ENCODE peak calls at places on chromosomes 16 and 17, in ten cellular contexts. P is PC-3; U is Peyer's patch; V is ovary; D is fibroblast of lung; O is mesendoderm; B is transverse colon; S is prostate gland; H is CD4-positive, alpha-beta memory T cell; Z is tibial nerve. L is an unnamed sample.

GRCh38 chr16:69240336-69240735 is 53.4 kb downstream of the SNTB2 start:
- DNase-seq in P (no peak), U (no peak), V (no peak), D (peak; percentile 73), O (no peak), B (no peak), S (no peak), H (no peak), Z (no peak), L (no peak)

GRCh38 chr17:35948092-35948491 is 4.6 kb upstream of the LYZL6 start:
- DNase-seq in P (no peak), U (no peak), V (no peak), D (no peak), O (peak; percentile 14), B (no peak), S (no peak), H (no peak), Z (no peak), L (no peak)

GRCh38 chr16:9136596-9136995 is 45.2 kb downstream of the HAPSTR1 start:
- DNase-seq in P (no peak), U (peak; percentile 35), V (no peak), D (no peak), O (no peak), B (peak; percentile 2), S (no peak), H (no peak), Z (no peak), L (no peak)

GRCh38 chr17:29584452-29585079 is 4.9 kb downstream of the GIT1 start:
- DNase-seq in P (no peak), U (no peak), V (no peak), D (peak; percentile 27), O (no peak), B (no peak), S (no peak), H (no peak), Z (peak; percentile 50), L (no peak)

GRCh38 chr16:72024862-72025382 is 16.4 kb downstream of the DHODH start:
- DNase-seq in P (peak; percentile 3), U (no peak), V (no peak), D (no peak), O (no peak), B (no peak), S (no peak), H (no peak), Z (no peak), L (no peak)

GRCh38 chr16:554640-555413 is 5.4 kb upstream of the PRR35 start:
- DNase-seq in P (no peak), U (peak; percentile 58), V (no peak), D (peak; percentile 74), O (no peak), B (peak; percentile 34), S (peak; percentile 20), H (no peak), Z (no peak), L (no peak)

GRCh38 chr17:68468785-68469184 is 11.5 kb upstream of the WIPI1 start:
- DNase-seq in P (no peak), U (no peak), V (no peak), D (peak; percentile 14), O (peak; percentile 55), B (no peak), S (no peak), H (no peak), Z (no peak), L (no peak)

GRCh38 chr17:50059759-50060273 is 3.9 kb downstream of the ITGA3 start:
- DNase-seq in P (peak; percentile 63), U (no peak), V (peak; percentile 61), D (peak; percentile 70), O (no peak), B (no peak), S (no peak), H (no peak), Z (no peak), L (no peak)

GRCh38 chr16:79664407-79664806 is 63.9 kb upstream of the MAF start:
- DNase-seq in P (no peak), U (no peak), V (no peak), D (no peak), O (no peak), B (no peak), S (peak; percentile 31), H (no peak), Z (no peak), L (no peak)

GRCh38 chr17:55717898-55718735 is 4.5 kb downstream of the TMEM100 start:
- DNase-seq in P (peak; percentile 90), U (peak; percentile 93), V (peak; percentile 83), D (peak; percentile 58), O (peak; percentile 84), B (peak; percentile 78), S (peak; percentile 70), H (peak; percentile 40), Z (peak; percentile 86), L (peak; percentile 15)

GRCh38 chr16:54923055-54923473 is 7.6 kb upstream of the IRX5 start:
- DNase-seq in P (no peak), U (no peak), V (no peak), D (peak; percentile 9), O (no peak), B (no peak), S (no peak), H (no peak), Z (no peak), L (no peak)

GRCh38 chr17:6473128-6473767 is 29.0 kb downstream of the PIMREG start:
- DNase-seq in P (peak; percentile 76), U (peak; percentile 87), V (peak; percentile 86), D (peak; percentile 41), O (peak; percentile 84), B (peak; percentile 83), S (peak; percentile 70), H (peak; percentile 51), Z (peak; percentile 43), L (peak; percentile 32)

GRCh38 chr16:47886631-47887415 is 269.0 kb downstream of the ABCC12 start:
- DNase-seq in P (no peak), U (no peak), V (no peak), D (no peak), O (peak; percentile 86), B (no peak), S (no peak), H (no peak), Z (no peak), L (no peak)

DNA sequence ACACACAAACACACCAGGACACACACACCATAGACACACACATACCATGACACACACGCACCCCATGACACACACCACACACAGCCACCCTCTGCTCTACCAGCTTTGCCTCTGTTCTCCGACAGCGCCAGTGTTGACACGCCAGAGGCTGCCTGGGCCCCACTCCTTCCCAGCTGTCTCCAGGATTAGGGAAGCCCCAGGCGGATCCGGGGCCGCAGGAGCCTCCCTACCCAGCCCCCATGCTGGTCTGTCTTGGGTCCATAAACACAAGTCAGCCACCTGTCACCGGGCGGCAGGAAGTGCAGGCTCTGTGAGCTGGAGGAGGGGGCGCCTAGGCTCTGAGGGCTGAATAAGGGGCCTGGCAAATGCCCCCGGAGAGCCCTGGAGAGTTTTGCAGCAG is 10.5 kb downstream of the TBC1D16 start:
- DNase-seq in P (no peak), U (peak; percentile 60), V (no peak), D (no peak), O (peak; percentile 70), B (peak; percentile 44), S (peak; percentile 62), H (no peak), Z (no peak), L (no peak)
- H3K27ac ChIP-seq in P (no peak overlapping the region), U (peak overlapping the region; percentile 58), V (no peak overlapping the region), D (no peak overlapping the region), O (no peak overlapping the region), B (peak overlapping the region; percentile 28), S (peak overlapping the region; percentile 60), H (no peak overlapping the region), Z (no peak overlapping the region), L (no peak overlapping the region)

GRCh38 chr17:17539591-17539990 is 43.4 kb upstream of the RASD1 start:
- DNase-seq in P (no peak), U (no peak), V (no peak), D (no peak), O (no peak), B (peak; percentile 24), S (no peak), H (no peak), Z (no peak), L (no peak)
- H3K4me1 ChIP-seq in P (peaks cover 20% of the 10 kb centered on the region), U (peaks cover 9% of the 10 kb centered on the region), V (peaks cover 3% of the 10 kb centered on the region), D (no peaks in the 10 kb centered on the region), O (no peaks in the 10 kb centered on the region), B (peaks cover 30% of the 10 kb centered on the region), S (peaks cover 29% of the 10 kb centered on the region), H (no peaks in the 10 kb centered on the region), Z (no peaks in the 10 kb centered on the region), L (no peaks in the 10 kb centered on the region)

GRCh38 chr17:47287068-47287467 is 33.4 kb downstream of the ITGB3 start:
- DNase-seq in P (no peak), U (no peak), V (no peak), D (no peak), O (no peak), B (no peak), S (no peak), H (no peak), Z (no peak), L (no peak)
- H3K36me3 ChIP-seq in P (no peaks in the 10 kb centered on the region), U (peaks cover 16% of the 10 kb centered on the region), V (no peaks in the 10 kb centered on the region), D (peaks cover 4% of the 10 kb centered on the region), O (no peaks in the 10 kb centered on the region), B (no peaks in the 10 kb centered on the region), S (no peaks in the 10 kb centered on the region), H (no peaks in the 10 kb centered on the region), Z (no peaks in the 10 kb centered on the region), L (no peaks in the 10 kb centered on the region)

DNA sequence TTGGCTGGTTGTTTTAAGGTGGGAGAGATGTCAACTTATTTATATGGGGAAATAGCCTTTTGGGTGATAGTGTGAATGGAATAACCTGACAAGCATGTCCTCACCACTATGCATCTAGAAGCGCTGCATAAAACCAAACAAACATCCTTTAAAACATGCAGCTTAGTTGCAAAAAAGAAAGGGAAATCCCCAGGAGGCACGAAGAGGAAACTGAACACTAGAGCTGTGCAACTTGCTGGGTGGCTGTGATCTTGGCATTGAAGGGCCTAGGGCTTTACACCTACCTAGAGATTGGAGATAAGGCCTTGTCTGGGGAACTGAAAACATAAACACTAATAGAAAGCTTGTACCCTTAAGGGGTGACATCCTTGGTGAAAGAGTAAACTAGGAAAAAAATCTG is 7.3 kb downstream of the C16orf54 start:
- DNase-seq in P (no peak), U (peak; percentile 61), V (no peak), D (no peak), O (no peak), B (peak; percentile 44), S (no peak), H (peak; percentile 84), Z (no peak), L (peak; percentile 38)
- H3K27ac ChIP-seq in P (no peak overlapping the region), U (no peak overlapping the region), V (no peak overlapping the region), D (no peak overlapping the region), O (no peak overlapping the region), B (peak overlapping the region; percentile 74), S (peak overlapping the region; percentile 74), H (peak overlapping the region; percentile 62), Z (no peak overlapping the region), L (peak overlapping the region; percentile 21)